ENCODE peak calls at places on chromosomes 6 and 20, in ten cellular contexts. A is stimulated activated CD8-positive, alpha-beta memory T cell treated with anti-CD3 and anti-CD28 coated beads, Interleukin-12 subunit alpha, Interleukin-12 subunit beta, amount 100 ng/mL, for 1 hour; E is activated naive CD4-positive, alpha-beta T cell treated with anti-CD3 and anti-CD28 coated beads, Interleukin-2, amount 50 U/mL, for 16 hours; C is M059J; M is HCEC 1CT; V is hypothalamus; N is CD8-positive, alpha-beta memory T cell; L is NCI-H1417; G is SK-MEL-5; S is thyroid gland. Y is an unnamed sample.

GRCh38 chr6:41064841-41065240 is 7.3 kb downstream of the OARD1 start:
- DNase-seq in A (no peak), E (no peak), C (no peak), M (no peak), V (no peak), N (no peak), L (no peak), G (no peak), S (no peak), Y (no peak)

GRCh38 chr6:17393335-17394191 is at the start of gene CAP2:
- DNase-seq in A (no peak), E (no peak), C (peak), M (peak), V (peak), N (no peak), L (peak), G (peak), S (peak), Y (peak)

GRCh38 chr6:168448243-168448855 is 7.4 kb downstream of the SMOC2 start:
- DNase-seq in A (no peak), E (no peak), C (no peak), M (no peak), V (no peak), N (no peak), L (no peak), G (no peak), S (no peak), Y (no peak)

GRCh38 chr6:85600713-85601313 is 7.2 kb upstream of the SNX14 start:
- DNase-seq in A (no peak), E (no peak), C (no peak), M (no peak), V (no peak), N (no peak), L (no peak), G (no peak), S (no peak), Y (no peak)

GRCh38 chr6:13229205-13230085 is 98.9 kb downstream of the TBC1D7 start:
- DNase-seq in A (no peak), E (no peak), C (peak), M (no peak), V (no peak), N (peak), L (no peak), G (peak), S (peak), Y (no peak)

GRCh38 chr6:121236984-121237383 is 97.3 kb downstream of the TBC1D32 start:
- DNase-seq in A (no peak), E (no peak), C (no peak), M (no peak), V (no peak), N (no peak), L (no peak), G (no peak), S (no peak), Y (no peak)

GRCh38 chr6:31094389-31094881 is 17.9 kb downstream of the C6orf15 start:
- DNase-seq in A (peak), E (no peak), C (peak), M (no peak), V (no peak), N (peak), L (no peak), G (no peak), S (no peak), Y (peak)

GRCh38 chr20:42779216-42779615 is 410.5 kb downstream of the PTPRT start:
- DNase-seq in A (no peak), E (no peak), C (peak), M (no peak), V (no peak), N (no peak), L (peak), G (no peak), S (no peak), Y (no peak)

GRCh38 chr6:90947184-90948064 is 360.6 kb upstream of the MAP3K7 start:
- DNase-seq in A (no peak), E (no peak), C (no peak), M (no peak), V (no peak), N (no peak), L (no peak), G (no peak), S (no peak), Y (no peak)

GRCh38 chr6:26031595-26032386 is 55.4 kb upstream of the HFE start:
- DNase-seq in A (peak), E (peak), C (peak), M (peak), V (peak), N (peak), L (peak), G (peak), S (peak), Y (peak)